ENCODE peak calls at places on chromosomes 3 and 15, in four cellular contexts. One of them, this sample, is unnamed.

GRCh38 chr3:36365829-36366228 is 14.5 kb upstream of the STAC start:
- DNase-seq in fibroblast of lung: no peak
- DNase-seq in adrenal gland: no peak
- DNase-seq in progenitor cell of endocrine pancreas: no peak
- DNase-seq in this sample: no peak

GRCh38 chr15:64686130-64686735 is 89.2 kb downstream of the RBPMS2 start:
- DNase-seq in adrenal gland: peak
- DNase-seq in progenitor cell of endocrine pancreas: no peak
- DNase-seq in fibroblast of lung: peak
- DNase-seq in this sample: peak

GRCh38 chr3:159169828-159170227 is 368.0 kb downstream of the MFSD1 start:
- DNase-seq in adrenal gland: no peak
- DNase-seq in fibroblast of lung: peak
- DNase-seq in progenitor cell of endocrine pancreas: no peak
- DNase-seq in this sample: no peak

GRCh38 chr3:102006812-102007485 is 157.6 kb downstream of the NFKBIZ start:
- DNase-seq in adrenal gland: no peak
- DNase-seq in progenitor cell of endocrine pancreas: no peak
- DNase-seq in fibroblast of lung: peak
- DNase-seq in this sample: peak

GRCh38 chr3:50345008-50345407 is 524 bp downstream of the ZMYND10 start:
- DNase-seq in adrenal gland: no peak
- DNase-seq in progenitor cell of endocrine pancreas: no peak
- DNase-seq in fibroblast of lung: no peak
- DNase-seq in this sample: no peak

GRCh38 chr3:63523100-63523499 is 129.4 kb upstream of the SNTN start:
- DNase-seq in progenitor cell of endocrine pancreas: no peak
- DNase-seq in fibroblast of lung: no peak
- DNase-seq in adrenal gland: no peak
- DNase-seq in this sample: no peak

GRCh38 chr3:126013742-126014141 is 44.8 kb downstream of the ROPN1B start:
- DNase-seq in adrenal gland: no peak
- DNase-seq in progenitor cell of endocrine pancreas: no peak
- DNase-seq in fibroblast of lung: no peak
- DNase-seq in this sample: no peak

GRCh38 chr3:100256724-100257123 is 4.1 kb upstream of the TBC1D23 start:
- DNase-seq in progenitor cell of endocrine pancreas: no peak
- DNase-seq in fibroblast of lung: peak
- DNase-seq in adrenal gland: no peak
- DNase-seq in this sample: no peak

GRCh38 chr3:14512944-14513332 is 27.2 kb downstream of the GRIP2 start:
- DNase-seq in progenitor cell of endocrine pancreas: no peak
- DNase-seq in adrenal gland: no peak
- DNase-seq in fibroblast of lung: no peak
- DNase-seq in this sample: no peak

GRCh38 chr3:196238612-196239190 is 22.4 kb downstream of the SLC51A start:
- DNase-seq in adrenal gland: no peak
- DNase-seq in progenitor cell of endocrine pancreas: no peak
- DNase-seq in fibroblast of lung: no peak
- DNase-seq in this sample: no peak

This sample was measured in G401.